ENCODE peak calls at places on chromosomes 16 and 17, in eight cellular contexts. N is HepG2, B is left ventricle myocardium inferior, A is right atrium auricular region, F is A549, R is colonic mucosa, K is Peyer's patch, H is heart right ventricle. I is an unnamed sample.

GRCh38 chr17:73719588-73720071 is 75.4 kb upstream of the SDK2 start:
- DNase-seq in H (peak), N (peak), R (peak), F (no peak), K (no peak), A (no peak), B (peak), I (no peak)

GRCh38 chr17:2023692-2024571 is 1.2 kb downstream of the RTN4RL1 start:
- DNase-seq in A (no peak), K (no peak), F (peak), N (no peak), H (peak), R (no peak), B (no peak), I (no peak)

GRCh38 chr17:8285270-8286181 is 2.9 kb upstream of the RANGRF start:
- DNase-seq in A (no peak), B (no peak), N (no peak), R (no peak), F (no peak), H (no peak), K (no peak), I (no peak)

GRCh38 chr17:20267459-20267842 is 199.9 kb downstream of the LGALS9B start:
- DNase-seq in B (no peak), H (no peak), A (no peak), F (no peak), R (no peak), N (no peak), K (no peak), I (no peak)

GRCh38 chr16:71258371-71258770 is 27.8 kb upstream of the HYDIN start:
- DNase-seq in B (no peak), F (no peak), N (no peak), K (no peak), H (no peak), R (no peak), A (no peak), I (no peak)

GRCh38 chr17:38415250-38416194 is 12.7 kb upstream of the ARHGAP23 start:
- DNase-seq in H (no peak), A (no peak), K (no peak), R (no peak), N (peak), B (no peak), F (peak), I (peak)

GRCh38 chr16:85138073-85138824 is 26.0 kb upstream of the CIBAR2 start:
- DNase-seq in K (no peak), A (no peak), H (no peak), B (no peak), N (no peak), R (no peak), F (no peak), I (no peak)

GRCh38 chr17:43757171-43757660 is 1.4 kb downstream of the SOST start:
- DNase-seq in A (no peak), F (no peak), R (no peak), N (no peak), B (no peak), K (no peak), H (no peak), I (no peak)

GRCh38 chr17:40827746-40828453 is 5.5 kb upstream of the KRT10 start:
- DNase-seq in F (peak), A (no peak), H (no peak), B (no peak), N (no peak), K (no peak), R (no peak), I (no peak)

GRCh38 chr16:73054732-73055481 is 7.0 kb upstream of the ZFHX3 start:
- DNase-seq in K (no peak), A (no peak), B (no peak), N (peak), R (no peak), F (peak), H (no peak), I (no peak)

GRCh38 chr17:67994827-67995567 is 1.3 kb downstream of the C17orf58 start:
- DNase-seq in K (no peak), N (no peak), B (no peak), F (peak), H (no peak), R (peak), A (no peak), I (no peak)

GRCh38 chr16:53091508-53092211 is 36.9 kb downstream of the CHD9 start:
- DNase-seq in K (no peak), B (peak), F (no peak), N (no peak), H (peak), A (peak), R (peak), I (peak)

GRCh38 chr17:18028114-18028513 is 10.9 kb downstream of the ATPAF2 start:
- DNase-seq in H (no peak), R (no peak), F (no peak), B (no peak), N (no peak), A (no peak), K (no peak), I (no peak)

GRCh38 chr16:46830417-46830901 is 521 bp downstream of the C16orf87 start:
- DNase-seq in B (peak), K (no peak), A (no peak), F (peak), H (peak), R (peak), N (no peak), I (peak)
- H3K27ac ChIP-seq in B (peak), K (peak), A (peak), F (peak), H (peak), R (peak), N (peak), I (peak)

GRCh38 chr17:31525801-31526549 is 134.5 kb downstream of the RAB11FIP4 start:
- DNase-seq in A (no peak), H (no peak), K (peak), F (peak), R (no peak), N (peak), B (no peak), I (no peak)
- TF ChIP-seq CTCF in A (no peak), H (peak), K (no peak), F (peak), R (no peak), N (peak), B (peak), I (no peak)

GRCh38 chr17:48294989-48295892 is 134.8 kb downstream of the SKAP1 start:
- DNase-seq in B (no peak), A (no peak), N (no peak), R (no peak), H (no peak), F (peak), K (no peak), I (no peak)
- H3K27ac ChIP-seq in B (peak), A (no peak), N (no peak), R (no peak), H (no peak), F (peak), K (peak), I (peak)

GRCh38 chr17:69361156-69361555 is 34.2 kb upstream of the ABCA5 start:
- DNase-seq in H (no peak), B (no peak), N (no peak), F (no peak), K (no peak), A (no peak), R (no peak), I (no peak)

GRCh38 chr17:69357701-69358100 is 30.8 kb upstream of the ABCA5 start:
- DNase-seq in K (no peak), A (no peak), N (peak), H (no peak), R (no peak), B (no peak), F (peak), I (no peak)

GRCh38 chr17:69363488-69364210 is 36.7 kb upstream of the ABCA5 start:
- DNase-seq in R (no peak), F (no peak), N (no peak), B (no peak), A (no peak), H (no peak), K (no peak), I (no peak)

GRCh38 chr17:69356625-69357024 is 29.7 kb upstream of the ABCA5 start:
- DNase-seq in K (no peak), F (no peak), R (no peak), B (no peak), A (no peak), H (no peak), N (no peak), I (no peak)

DNA sequence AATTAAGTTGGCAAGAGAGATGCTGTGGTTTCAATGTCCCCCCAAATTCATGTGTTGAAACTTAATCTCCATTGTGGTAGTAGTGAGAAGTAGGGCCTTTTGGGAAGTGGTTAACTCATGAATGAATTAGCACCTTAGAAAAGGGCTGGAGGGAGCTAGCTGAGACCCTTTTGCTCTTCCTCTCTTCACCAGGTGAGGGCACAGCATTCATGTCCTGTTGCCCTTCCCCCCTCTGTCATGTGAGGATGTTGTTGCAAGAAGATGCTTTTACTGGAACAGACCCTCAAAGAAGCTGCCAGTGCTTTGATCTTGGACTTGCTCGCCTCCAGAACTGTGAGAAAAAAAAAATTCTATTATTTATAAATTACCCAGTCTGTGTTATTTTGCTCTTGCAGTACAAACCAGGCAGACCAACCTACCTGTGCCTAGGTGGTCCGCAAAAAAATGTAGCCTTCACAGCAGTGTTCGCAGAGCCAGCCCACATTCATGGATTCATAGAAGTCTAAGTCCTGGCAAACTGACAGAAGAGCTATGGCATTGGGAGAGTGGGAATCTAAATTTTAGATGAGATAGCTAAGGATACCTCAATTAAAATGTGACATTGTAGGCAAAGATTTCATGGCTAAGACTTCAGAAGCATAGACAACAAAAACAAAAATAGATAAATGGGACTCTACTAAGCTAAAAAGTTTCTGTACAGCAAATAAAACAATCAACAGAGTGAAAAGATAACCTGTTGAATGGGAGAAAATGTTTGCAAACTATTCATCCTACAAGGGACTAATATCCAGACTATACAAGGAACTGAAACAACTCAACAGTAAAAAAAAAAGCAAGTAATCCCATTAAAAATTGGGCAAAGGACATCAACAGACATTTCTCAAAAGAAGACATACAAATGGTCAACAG is 32.0 kb upstream of the ABCA5 start:
- DNase-seq in H (no peak), B (no peak), K (no peak), F (peak), A (no peak), R (no peak), N (peak), I (no peak)
- TF ChIP-seq CTCF in H (no peak), B (no peak), K (no peak), F (peak), A (no peak), R (no peak), N (peak), I (no peak)

GRCh38 chr16:74725641-74726040 is 25.0 kb upstream of the MLKL start:
- DNase-seq in A (no peak), K (peak), H (no peak), N (no peak), B (no peak), R (no peak), F (no peak), I (no peak)

GRCh38 chr16:74726056-74726455 is 25.4 kb upstream of the MLKL start:
- DNase-seq in R (peak), K (peak), F (no peak), N (no peak), A (no peak), B (no peak), H (no peak), I (no peak)

GRCh38 chr16:74727903-74728302 is 27.2 kb upstream of the MLKL start:
- DNase-seq in H (no peak), B (no peak), F (no peak), N (no peak), K (no peak), A (no peak), R (no peak), I (no peak)

GRCh38 chr16:74724820-74725549 is 24.3 kb upstream of the MLKL start:
- DNase-seq in H (no peak), K (peak), A (no peak), R (no peak), B (no peak), N (no peak), F (no peak), I (no peak)

DNA sequence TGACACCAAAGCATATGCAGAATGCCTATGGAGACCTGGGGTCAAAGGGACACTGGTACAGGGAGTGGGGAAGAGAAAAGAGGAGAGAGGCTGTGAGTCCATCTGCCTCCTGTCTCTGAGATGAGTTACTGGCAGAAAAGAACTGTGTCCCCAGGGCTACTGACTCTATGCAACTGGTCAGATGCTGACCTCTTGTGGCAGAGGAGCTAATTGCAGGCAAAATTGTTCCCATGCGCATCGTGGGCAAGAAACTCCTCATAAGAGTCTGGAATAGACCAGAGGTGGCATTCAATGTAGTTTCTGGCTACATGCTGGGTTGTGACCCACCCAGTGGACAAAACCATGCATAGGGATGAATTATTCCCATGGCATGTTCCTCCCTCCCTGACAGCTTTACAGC is 26.1 kb upstream of the MLKL start:
- DNase-seq in H (no peak), K (peak), N (peak), F (peak), B (no peak), R (peak), A (no peak), I (no peak)
- H3K27ac ChIP-seq in H (no peak), K (peak), N (no peak), F (no peak), B (no peak), R (no peak), A (no peak), I (no peak)

GRCh38 chr16:69707920-69708683 is 18.3 kb downstream of the NQO1 start:
- DNase-seq in B (no peak), F (no peak), H (no peak), K (no peak), A (no peak), R (no peak), N (no peak), I (no peak)

GRCh38 chr16:69711115-69711740 is 15.1 kb downstream of the NQO1 start:
- DNase-seq in H (no peak), K (no peak), A (no peak), N (no peak), B (no peak), F (no peak), R (peak), I (no peak)

GRCh38 chr16:69706975-69707340 is 19.4 kb downstream of the NQO1 start:
- DNase-seq in B (no peak), F (no peak), N (no peak), K (no peak), H (no peak), R (no peak), A (no peak), I (no peak)

GRCh38 chr16:69712277-69712676 is 14.1 kb downstream of the NQO1 start:
- DNase-seq in A (no peak), K (no peak), N (no peak), B (no peak), F (no peak), R (no peak), H (no peak), I (no peak)

DNA sequence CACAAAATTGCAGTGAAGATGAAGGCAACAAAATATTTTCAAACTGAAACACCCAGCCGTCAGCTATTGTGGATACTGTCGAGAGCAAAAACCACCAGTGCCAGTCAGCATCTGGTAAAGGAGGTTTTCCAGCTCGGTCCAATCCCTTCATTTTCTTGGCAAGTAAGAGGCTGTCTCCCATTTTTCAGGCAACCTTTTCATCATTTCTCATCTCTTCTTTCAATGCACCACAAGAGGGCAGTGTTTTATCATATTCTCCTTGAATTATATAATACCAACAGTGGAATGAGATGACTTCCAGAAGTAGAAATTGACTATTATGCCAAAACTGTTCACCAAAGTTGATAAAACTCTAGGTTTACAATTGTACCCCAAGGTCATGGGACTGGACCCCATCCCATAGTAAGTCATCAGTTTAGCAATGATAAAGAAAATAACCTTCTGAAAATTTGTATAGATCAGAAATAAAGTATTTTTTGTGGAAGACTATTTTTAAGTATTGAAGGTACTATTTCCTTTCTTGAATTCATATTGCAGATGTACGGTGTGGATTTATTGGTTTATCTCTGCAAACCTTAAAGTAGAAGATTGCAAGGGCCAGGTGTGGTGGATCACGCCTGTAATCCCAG is 16.8 kb downstream of the NQO1 start:
- DNase-seq in B (no peak), H (no peak), F (peak), K (no peak), N (peak), R (no peak), A (no peak), I (no peak)
- TF ChIP-seq CTCF in B (peak), H (peak), F (peak), K (peak), N (peak), R (peak), A (peak), I (peak)

GRCh38 chr16:1983544-1984346 is at the start of gene GFER:
- DNase-seq in A (peak), R (peak), H (peak), N (peak), K (peak), F (peak), B (peak), I (peak)

GRCh38 chr16:1981972-1982574 is 804 bp upstream of the NOXO1 start:
- DNase-seq in N (peak), B (no peak), A (no peak), H (no peak), R (peak), K (no peak), F (no peak), I (no peak)

GRCh38 chr16:1981398-1981836 is at the start of gene NOXO1:
- DNase-seq in F (no peak), A (no peak), N (no peak), K (no peak), B (no peak), H (no peak), R (peak), I (no peak)

GRCh38 chr16:1984347-1985225 is 593 bp downstream of the GFER start:
- DNase-seq in R (peak), N (peak), H (no peak), B (no peak), F (no peak), K (peak), A (no peak), I (no peak)

GRCh38 chr16:1983053-1983543 is 895 bp upstream of the GFER start:
- DNase-seq in N (no peak), K (no peak), R (no peak), F (no peak), H (no peak), B (no peak), A (no peak), I (no peak)
- H3K27ac ChIP-seq in N (peak), K (peak), R (peak), F (peak), H (peak), B (peak), A (peak), I (peak)